ENCODE peak calls at places on chromosomes 7 and 10, in eight cellular contexts. One of them, this sample, is unnamed.

GRCh38 chr10:118621304-118621942 is 26.0 kb upstream of the PRLHR start:
- DNase-seq in osteocyte: no peak
- DNase-seq in activated naive CD4-positive, alpha-beta T cell treated with anti-CD3 and anti-CD28 coated beads, Interleukin-2, amount 10 ng/mL, durations not matched to agents 7 days and 5 days: no peak
- DNase-seq in GM20000: no peak
- DNase-seq in stimulated activated CD8-positive, alpha-beta memory T cell treated with anti-CD3 and anti-CD28 coated beads, Interleukin-15, amount 100 ng/mL, for 4 hours: no peak
- DNase-seq in effector CD4-positive, alpha-beta T cell: no peak
- DNase-seq in SW480: peak; percentile 16
- DNase-seq in fibroblast of lung: no peak
- DNase-seq in this sample: no peak

GRCh38 chr7:156496491-156497264 is 143.9 kb upstream of the RNF32 start:
- DNase-seq in osteocyte: no peak
- DNase-seq in activated naive CD4-positive, alpha-beta T cell treated with anti-CD3 and anti-CD28 coated beads, Interleukin-2, amount 10 ng/mL, durations not matched to agents 7 days and 5 days: no peak
- DNase-seq in GM20000: no peak
- DNase-seq in stimulated activated CD8-positive, alpha-beta memory T cell treated with anti-CD3 and anti-CD28 coated beads, Interleukin-15, amount 100 ng/mL, for 4 hours: no peak
- DNase-seq in effector CD4-positive, alpha-beta T cell: no peak
- DNase-seq in SW480: no peak
- DNase-seq in fibroblast of lung: no peak
- DNase-seq in this sample: no peak

GRCh38 chr10:9294865-9295264 is 1240.4 kb downstream of the GATA3 start:
- DNase-seq in osteocyte: no peak
- DNase-seq in activated naive CD4-positive, alpha-beta T cell treated with anti-CD3 and anti-CD28 coated beads, Interleukin-2, amount 10 ng/mL, durations not matched to agents 7 days and 5 days: no peak
- DNase-seq in GM20000: no peak
- DNase-seq in stimulated activated CD8-positive, alpha-beta memory T cell treated with anti-CD3 and anti-CD28 coated beads, Interleukin-15, amount 100 ng/mL, for 4 hours: no peak
- DNase-seq in effector CD4-positive, alpha-beta T cell: no peak
- DNase-seq in SW480: no peak
- DNase-seq in fibroblast of lung: no peak
- DNase-seq in this sample: no peak

GRCh38 chr10:104150206-104150605 is 28.2 kb downstream of the SFR1 start:
- DNase-seq in osteocyte: no peak
- DNase-seq in activated naive CD4-positive, alpha-beta T cell treated with anti-CD3 and anti-CD28 coated beads, Interleukin-2, amount 10 ng/mL, durations not matched to agents 7 days and 5 days: no peak
- DNase-seq in GM20000: no peak
- DNase-seq in stimulated activated CD8-positive, alpha-beta memory T cell treated with anti-CD3 and anti-CD28 coated beads, Interleukin-15, amount 100 ng/mL, for 4 hours: no peak
- DNase-seq in effector CD4-positive, alpha-beta T cell: no peak
- DNase-seq in SW480: no peak
- DNase-seq in fibroblast of lung: peak; percentile 3
- DNase-seq in this sample: no peak

GRCh38 chr7:26081627-26082026 is 70.4 kb upstream of the NFE2L3 start:
- DNase-seq in osteocyte: no peak
- DNase-seq in activated naive CD4-positive, alpha-beta T cell treated with anti-CD3 and anti-CD28 coated beads, Interleukin-2, amount 10 ng/mL, durations not matched to agents 7 days and 5 days: no peak
- DNase-seq in GM20000: no peak
- DNase-seq in stimulated activated CD8-positive, alpha-beta memory T cell treated with anti-CD3 and anti-CD28 coated beads, Interleukin-15, amount 100 ng/mL, for 4 hours: no peak
- DNase-seq in effector CD4-positive, alpha-beta T cell: no peak
- DNase-seq in SW480: peak; percentile 37
- DNase-seq in fibroblast of lung: no peak
- DNase-seq in this sample: no peak

GRCh38 chr7:142785841-142786250 is 15.1 kb downstream of the PRSS2 start:
- DNase-seq in osteocyte: no peak
- DNase-seq in activated naive CD4-positive, alpha-beta T cell treated with anti-CD3 and anti-CD28 coated beads, Interleukin-2, amount 10 ng/mL, durations not matched to agents 7 days and 5 days: peak; percentile 87
- DNase-seq in GM20000: no peak
- DNase-seq in stimulated activated CD8-positive, alpha-beta memory T cell treated with anti-CD3 and anti-CD28 coated beads, Interleukin-15, amount 100 ng/mL, for 4 hours: peak; percentile 56
- DNase-seq in effector CD4-positive, alpha-beta T cell: peak; percentile 72
- DNase-seq in SW480: no peak
- DNase-seq in fibroblast of lung: no peak
- DNase-seq in this sample: peak; percentile 74

GRCh38 chr10:14024349-14025202 is 306.1 kb downstream of the FRMD4A start:
- DNase-seq in osteocyte: no peak
- DNase-seq in activated naive CD4-positive, alpha-beta T cell treated with anti-CD3 and anti-CD28 coated beads, Interleukin-2, amount 10 ng/mL, durations not matched to agents 7 days and 5 days: no peak
- DNase-seq in GM20000: no peak
- DNase-seq in stimulated activated CD8-positive, alpha-beta memory T cell treated with anti-CD3 and anti-CD28 coated beads, Interleukin-15, amount 100 ng/mL, for 4 hours: no peak
- DNase-seq in effector CD4-positive, alpha-beta T cell: no peak
- DNase-seq in SW480: no peak
- DNase-seq in fibroblast of lung: no peak
- DNase-seq in this sample: no peak

GRCh38 chr10:18968196-18968595 is 80.4 kb upstream of the MALRD1 start:
- DNase-seq in osteocyte: no peak
- DNase-seq in activated naive CD4-positive, alpha-beta T cell treated with anti-CD3 and anti-CD28 coated beads, Interleukin-2, amount 10 ng/mL, durations not matched to agents 7 days and 5 days: no peak
- DNase-seq in GM20000: no peak
- DNase-seq in stimulated activated CD8-positive, alpha-beta memory T cell treated with anti-CD3 and anti-CD28 coated beads, Interleukin-15, amount 100 ng/mL, for 4 hours: no peak
- DNase-seq in effector CD4-positive, alpha-beta T cell: no peak
- DNase-seq in SW480: no peak
- DNase-seq in fibroblast of lung: peak; percentile 61
- DNase-seq in this sample: no peak

GRCh38 chr7:97064972-97065587 is 40.4 kb upstream of the DLX5 start:
- DNase-seq in osteocyte: no peak
- DNase-seq in activated naive CD4-positive, alpha-beta T cell treated with anti-CD3 and anti-CD28 coated beads, Interleukin-2, amount 10 ng/mL, durations not matched to agents 7 days and 5 days: no peak
- DNase-seq in GM20000: peak; percentile 55
- DNase-seq in stimulated activated CD8-positive, alpha-beta memory T cell treated with anti-CD3 and anti-CD28 coated beads, Interleukin-15, amount 100 ng/mL, for 4 hours: no peak
- DNase-seq in effector CD4-positive, alpha-beta T cell: peak; percentile 7
- DNase-seq in SW480: peak; percentile 64
- DNase-seq in fibroblast of lung: peak; percentile 30
- DNase-seq in this sample: no peak

GRCh38 chr7:43394441-43395130 is 188.3 kb upstream of the STK17A start:
- DNase-seq in osteocyte: no peak
- DNase-seq in activated naive CD4-positive, alpha-beta T cell treated with anti-CD3 and anti-CD28 coated beads, Interleukin-2, amount 10 ng/mL, durations not matched to agents 7 days and 5 days: no peak
- DNase-seq in GM20000: no peak
- DNase-seq in stimulated activated CD8-positive, alpha-beta memory T cell treated with anti-CD3 and anti-CD28 coated beads, Interleukin-15, amount 100 ng/mL, for 4 hours: no peak
- DNase-seq in effector CD4-positive, alpha-beta T cell: no peak
- DNase-seq in SW480: no peak
- DNase-seq in fibroblast of lung: peak; percentile 85
- DNase-seq in this sample: no peak

GRCh38 chr10:80411267-80411668 is 2.9 kb downstream of the PRXL2A start:
- DNase-seq in osteocyte: no peak
- DNase-seq in activated naive CD4-positive, alpha-beta T cell treated with anti-CD3 and anti-CD28 coated beads, Interleukin-2, amount 10 ng/mL, durations not matched to agents 7 days and 5 days: no peak
- DNase-seq in GM20000: no peak
- DNase-seq in stimulated activated CD8-positive, alpha-beta memory T cell treated with anti-CD3 and anti-CD28 coated beads, Interleukin-15, amount 100 ng/mL, for 4 hours: no peak
- DNase-seq in effector CD4-positive, alpha-beta T cell: no peak
- DNase-seq in SW480: no peak
- DNase-seq in fibroblast of lung: no peak
- DNase-seq in this sample: no peak

GRCh38 chr10:82742478-82742877 is 867.5 kb downstream of the NRG3 start:
- DNase-seq in osteocyte: no peak
- DNase-seq in activated naive CD4-positive, alpha-beta T cell treated with anti-CD3 and anti-CD28 coated beads, Interleukin-2, amount 10 ng/mL, durations not matched to agents 7 days and 5 days: no peak
- DNase-seq in GM20000: no peak
- DNase-seq in stimulated activated CD8-positive, alpha-beta memory T cell treated with anti-CD3 and anti-CD28 coated beads, Interleukin-15, amount 100 ng/mL, for 4 hours: no peak
- DNase-seq in effector CD4-positive, alpha-beta T cell: no peak
- DNase-seq in SW480: peak; percentile 21
- DNase-seq in fibroblast of lung: peak; percentile 86
- DNase-seq in this sample: no peak

GRCh38 chr7:91034459-91035368 is 229.5 kb upstream of the FZD1 start:
- DNase-seq in osteocyte: no peak
- DNase-seq in activated naive CD4-positive, alpha-beta T cell treated with anti-CD3 and anti-CD28 coated beads, Interleukin-2, amount 10 ng/mL, durations not matched to agents 7 days and 5 days: peak; percentile 34
- DNase-seq in GM20000: peak; percentile 54
- DNase-seq in stimulated activated CD8-positive, alpha-beta memory T cell treated with anti-CD3 and anti-CD28 coated beads, Interleukin-15, amount 100 ng/mL, for 4 hours: no peak
- DNase-seq in effector CD4-positive, alpha-beta T cell: no peak
- DNase-seq in SW480: peak; percentile 40
- DNase-seq in fibroblast of lung: peak; percentile 44
- DNase-seq in this sample: no peak

GRCh38 chr7:140045697-140046096 is 17.1 kb downstream of the PARP12 start:
- DNase-seq in osteocyte: peak; percentile 32
- DNase-seq in activated naive CD4-positive, alpha-beta T cell treated with anti-CD3 and anti-CD28 coated beads, Interleukin-2, amount 10 ng/mL, durations not matched to agents 7 days and 5 days: no peak
- DNase-seq in GM20000: no peak
- DNase-seq in stimulated activated CD8-positive, alpha-beta memory T cell treated with anti-CD3 and anti-CD28 coated beads, Interleukin-15, amount 100 ng/mL, for 4 hours: no peak
- DNase-seq in effector CD4-positive, alpha-beta T cell: no peak
- DNase-seq in SW480: no peak
- DNase-seq in fibroblast of lung: no peak
- DNase-seq in this sample: no peak

GRCh38 chr10:101014966-101015581 is 15.5 kb downstream of the LZTS2 start:
- DNase-seq in osteocyte: no peak
- DNase-seq in activated naive CD4-positive, alpha-beta T cell treated with anti-CD3 and anti-CD28 coated beads, Interleukin-2, amount 10 ng/mL, durations not matched to agents 7 days and 5 days: no peak
- DNase-seq in GM20000: no peak
- DNase-seq in stimulated activated CD8-positive, alpha-beta memory T cell treated with anti-CD3 and anti-CD28 coated beads, Interleukin-15, amount 100 ng/mL, for 4 hours: no peak
- DNase-seq in effector CD4-positive, alpha-beta T cell: no peak
- DNase-seq in SW480: peak; percentile 36
- DNase-seq in fibroblast of lung: peak; percentile 90
- DNase-seq in this sample: no peak

GRCh38 chr7:150733734-150734095 is 3.5 kb upstream of the GIMAP5 start:
- DNase-seq in osteocyte: no peak
- DNase-seq in activated naive CD4-positive, alpha-beta T cell treated with anti-CD3 and anti-CD28 coated beads, Interleukin-2, amount 10 ng/mL, durations not matched to agents 7 days and 5 days: no peak
- DNase-seq in GM20000: no peak
- DNase-seq in stimulated activated CD8-positive, alpha-beta memory T cell treated with anti-CD3 and anti-CD28 coated beads, Interleukin-15, amount 100 ng/mL, for 4 hours: no peak
- DNase-seq in effector CD4-positive, alpha-beta T cell: no peak
- DNase-seq in SW480: no peak
- DNase-seq in fibroblast of lung: no peak
- DNase-seq in this sample: no peak

GRCh38 chr7:63927261-63927660 is 71.4 kb upstream of the ZNF722 start:
- DNase-seq in osteocyte: no peak
- DNase-seq in activated naive CD4-positive, alpha-beta T cell treated with anti-CD3 and anti-CD28 coated beads, Interleukin-2, amount 10 ng/mL, durations not matched to agents 7 days and 5 days: no peak
- DNase-seq in GM20000: no peak
- DNase-seq in stimulated activated CD8-positive, alpha-beta memory T cell treated with anti-CD3 and anti-CD28 coated beads, Interleukin-15, amount 100 ng/mL, for 4 hours: no peak
- DNase-seq in effector CD4-positive, alpha-beta T cell: no peak
- DNase-seq in SW480: no peak
- DNase-seq in fibroblast of lung: no peak
- DNase-seq in this sample: no peak

GRCh38 chr7:148630078-148630477 is 39.5 kb downstream of the C7orf33 start:
- DNase-seq in osteocyte: no peak
- DNase-seq in activated naive CD4-positive, alpha-beta T cell treated with anti-CD3 and anti-CD28 coated beads, Interleukin-2, amount 10 ng/mL, durations not matched to agents 7 days and 5 days: no peak
- DNase-seq in GM20000: no peak
- DNase-seq in stimulated activated CD8-positive, alpha-beta memory T cell treated with anti-CD3 and anti-CD28 coated beads, Interleukin-15, amount 100 ng/mL, for 4 hours: no peak
- DNase-seq in effector CD4-positive, alpha-beta T cell: no peak
- DNase-seq in SW480: no peak
- DNase-seq in fibroblast of lung: no peak
- DNase-seq in this sample: no peak

GRCh38 chr7:125605241-125605640 is 675.6 kb upstream of the POT1 start:
- DNase-seq in osteocyte: no peak
- DNase-seq in activated naive CD4-positive, alpha-beta T cell treated with anti-CD3 and anti-CD28 coated beads, Interleukin-2, amount 10 ng/mL, durations not matched to agents 7 days and 5 days: no peak
- DNase-seq in GM20000: no peak
- DNase-seq in stimulated activated CD8-positive, alpha-beta memory T cell treated with anti-CD3 and anti-CD28 coated beads, Interleukin-15, amount 100 ng/mL, for 4 hours: no peak
- DNase-seq in effector CD4-positive, alpha-beta T cell: no peak
- DNase-seq in SW480: no peak
- DNase-seq in fibroblast of lung: peak; percentile 20
- DNase-seq in this sample: no peak

GRCh38 chr10:77455538-77455937 is 182.1 kb downstream of the KCNMA1 start:
- DNase-seq in osteocyte: no peak
- DNase-seq in activated naive CD4-positive, alpha-beta T cell treated with anti-CD3 and anti-CD28 coated beads, Interleukin-2, amount 10 ng/mL, durations not matched to agents 7 days and 5 days: no peak
- DNase-seq in GM20000: no peak
- DNase-seq in stimulated activated CD8-positive, alpha-beta memory T cell treated with anti-CD3 and anti-CD28 coated beads, Interleukin-15, amount 100 ng/mL, for 4 hours: no peak
- DNase-seq in effector CD4-positive, alpha-beta T cell: no peak
- DNase-seq in SW480: no peak
- DNase-seq in fibroblast of lung: peak; percentile 38
- DNase-seq in this sample: no peak

GRCh38 chr7:115271332-115272235 is 349.7 kb downstream of the MDFIC start:
- DNase-seq in osteocyte: no peak
- DNase-seq in activated naive CD4-positive, alpha-beta T cell treated with anti-CD3 and anti-CD28 coated beads, Interleukin-2, amount 10 ng/mL, durations not matched to agents 7 days and 5 days: no peak
- DNase-seq in GM20000: no peak
- DNase-seq in stimulated activated CD8-positive, alpha-beta memory T cell treated with anti-CD3 and anti-CD28 coated beads, Interleukin-15, amount 100 ng/mL, for 4 hours: no peak
- DNase-seq in effector CD4-positive, alpha-beta T cell: no peak
- DNase-seq in SW480: no peak
- DNase-seq in fibroblast of lung: peak; percentile 95
- DNase-seq in this sample: no peak

GRCh38 chr7:74020396-74020795 is 7.6 kb upstream of the ELN start:
- DNase-seq in osteocyte: no peak
- DNase-seq in activated naive CD4-positive, alpha-beta T cell treated with anti-CD3 and anti-CD28 coated beads, Interleukin-2, amount 10 ng/mL, durations not matched to agents 7 days and 5 days: no peak
- DNase-seq in GM20000: no peak
- DNase-seq in stimulated activated CD8-positive, alpha-beta memory T cell treated with anti-CD3 and anti-CD28 coated beads, Interleukin-15, amount 100 ng/mL, for 4 hours: no peak
- DNase-seq in effector CD4-positive, alpha-beta T cell: no peak
- DNase-seq in SW480: no peak
- DNase-seq in fibroblast of lung: no peak
- DNase-seq in this sample: no peak

GRCh38 chr7:121433775-121434174 is 37.7 kb upstream of the FAM3C start:
- DNase-seq in osteocyte: no peak
- DNase-seq in activated naive CD4-positive, alpha-beta T cell treated with anti-CD3 and anti-CD28 coated beads, Interleukin-2, amount 10 ng/mL, durations not matched to agents 7 days and 5 days: no peak
- DNase-seq in GM20000: peak; percentile 37
- DNase-seq in stimulated activated CD8-positive, alpha-beta memory T cell treated with anti-CD3 and anti-CD28 coated beads, Interleukin-15, amount 100 ng/mL, for 4 hours: no peak
- DNase-seq in effector CD4-positive, alpha-beta T cell: no peak
- DNase-seq in SW480: no peak
- DNase-seq in fibroblast of lung: no peak
- DNase-seq in this sample: no peak

This sample was measured in stimulated activated naive CD4-positive, alpha-beta T cell treated with Interleukin-2 at 50 U/mL for 16 hours.